ENCODE peak calls at places on chromosome 1, in eight cellular contexts. J is left ventricle myocardium inferior; U is endothelial cell; K is CD8-positive, alpha-beta T cell; D is HFFc6; M is left lung; S is transverse colon; Q is neural progenitor cell. X is an unnamed sample.

GRCh38 chr1:204493145-204493881 is 1.3 kb downstream of the PIK3C2B start:
- DNase-seq in J (peak), U (no peak), K (peak), D (no peak), M (peak), S (peak), Q (peak), X (no peak)

GRCh38 chr1:16978589-16979474 is 1.6 kb downstream of the MFAP2 start:
- DNase-seq in J (peak), U (no peak), K (no peak), D (peak), M (no peak), S (peak), Q (peak), X (no peak)

GRCh38 chr1:165549908-165550480 is 6.2 kb downstream of the LRRC52 start:
- DNase-seq in J (no peak), U (no peak), K (no peak), D (no peak), M (no peak), S (no peak), Q (no peak), X (no peak)

GRCh38 chr1:44405041-44405803 is at the start of gene RNF220:
- DNase-seq in J (peak), U (peak), K (peak), D (peak), M (peak), S (peak), Q (peak), X (peak)

GRCh38 chr1:41620365-41621169 is 136.1 kb upstream of the EDN2 start:
- DNase-seq in J (no peak), U (no peak), K (no peak), D (no peak), M (no peak), S (no peak), Q (no peak), X (no peak)

GRCh38 chr1:85201340-85202091 is 700 bp upstream of the SYDE2 start:
- DNase-seq in J (peak), U (peak), K (peak), D (peak), M (peak), S (peak), Q (peak), X (no peak)

GRCh38 chr1:224432141-224432540 is 2.5 kb downstream of the WDR26 start:
- DNase-seq in J (no peak), U (no peak), K (no peak), D (no peak), M (no peak), S (no peak), Q (no peak), X (no peak)

GRCh38 chr1:43933386-43934278 is at the start of gene ARTN:
- DNase-seq in J (no peak), U (peak), K (no peak), D (no peak), M (peak), S (peak), Q (peak), X (no peak)

GRCh38 chr1:43549921-43550597 is 19.4 kb downstream of the PTPRF start:
- DNase-seq in J (peak), U (peak), K (no peak), D (no peak), M (peak), S (peak), Q (peak), X (peak)

GRCh38 chr1:153217212-153217611 is at the start of gene PRR9:
- DNase-seq in J (no peak), U (no peak), K (no peak), D (no peak), M (no peak), S (no peak), Q (no peak), X (no peak)

GRCh38 chr1:2289607-2290006 is 61.5 kb downstream of the SKI start:
- DNase-seq in J (no peak), U (no peak), K (no peak), D (no peak), M (no peak), S (no peak), Q (no peak), X (no peak)

GRCh38 chr1:181038399-181038873 is 4.7 kb downstream of the MR1 start:
- DNase-seq in J (no peak), U (peak), K (peak), D (peak), M (no peak), S (peak), Q (peak), X (no peak)

GRCh38 chr1:202170726-202171125 is 10.3 kb upstream of the PTPN7 start:
- DNase-seq in J (no peak), U (no peak), K (no peak), D (no peak), M (no peak), S (no peak), Q (no peak), X (no peak)
- TF ChIP-seq CTCF in J (no peak), U (no peak), K (no peak), D (no peak), M (no peak), S (no peak), Q (no peak), X (no peak)

DNA sequence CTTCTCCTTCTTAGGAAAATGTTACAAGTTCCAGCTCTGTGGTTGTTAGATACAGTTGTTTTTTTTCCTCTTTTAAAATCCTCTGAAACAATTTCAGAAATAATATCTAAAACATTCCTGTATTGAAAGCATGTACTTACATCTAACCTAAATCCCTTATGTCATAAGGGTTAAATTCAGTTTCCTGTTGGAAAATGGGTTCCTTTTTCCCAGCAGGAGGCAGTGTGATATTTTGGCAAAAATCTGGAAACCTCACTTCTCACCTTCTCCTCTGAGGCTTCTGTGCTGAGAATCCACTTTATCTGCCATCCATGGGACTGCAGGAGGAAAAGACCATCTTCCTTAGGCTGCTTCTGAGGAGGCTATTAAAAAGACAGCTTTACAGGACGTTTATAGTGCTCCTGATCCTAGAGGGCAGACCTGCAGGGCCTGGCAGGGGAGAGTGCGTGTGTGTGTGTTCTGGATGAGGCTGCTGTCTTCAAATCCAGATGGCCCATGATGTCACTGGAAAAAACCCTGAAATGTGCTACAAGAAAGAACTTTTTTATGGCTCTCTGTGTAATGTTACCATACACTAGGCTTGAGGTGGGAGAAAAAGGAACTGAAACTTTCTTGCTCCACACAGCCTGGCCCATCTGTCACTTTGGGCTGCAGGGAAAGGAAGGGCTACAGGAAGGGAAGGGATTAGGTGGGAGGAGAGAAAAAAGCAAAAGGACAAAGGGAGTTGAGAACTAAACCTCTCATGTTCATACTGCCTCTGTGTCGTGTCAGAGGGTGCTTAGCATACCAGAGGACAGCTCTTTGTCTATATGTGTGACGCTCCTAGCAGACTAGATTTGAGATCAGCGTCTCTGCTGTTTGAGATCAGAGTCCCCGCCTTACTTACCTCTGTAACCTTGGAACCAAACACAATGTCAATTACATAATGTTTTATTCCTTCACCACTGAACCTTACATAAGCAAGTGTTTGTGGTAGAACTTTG is 379.2 kb upstream of the SPAG17 start:
- DNase-seq in J (no peak), U (peak), K (no peak), D (no peak), M (no peak), S (no peak), Q (peak), X (no peak)
- TF ChIP-seq CTCF in J (no peak), U (no peak), K (no peak), D (peak), M (no peak), S (no peak), Q (peak), X (no peak)

DNA sequence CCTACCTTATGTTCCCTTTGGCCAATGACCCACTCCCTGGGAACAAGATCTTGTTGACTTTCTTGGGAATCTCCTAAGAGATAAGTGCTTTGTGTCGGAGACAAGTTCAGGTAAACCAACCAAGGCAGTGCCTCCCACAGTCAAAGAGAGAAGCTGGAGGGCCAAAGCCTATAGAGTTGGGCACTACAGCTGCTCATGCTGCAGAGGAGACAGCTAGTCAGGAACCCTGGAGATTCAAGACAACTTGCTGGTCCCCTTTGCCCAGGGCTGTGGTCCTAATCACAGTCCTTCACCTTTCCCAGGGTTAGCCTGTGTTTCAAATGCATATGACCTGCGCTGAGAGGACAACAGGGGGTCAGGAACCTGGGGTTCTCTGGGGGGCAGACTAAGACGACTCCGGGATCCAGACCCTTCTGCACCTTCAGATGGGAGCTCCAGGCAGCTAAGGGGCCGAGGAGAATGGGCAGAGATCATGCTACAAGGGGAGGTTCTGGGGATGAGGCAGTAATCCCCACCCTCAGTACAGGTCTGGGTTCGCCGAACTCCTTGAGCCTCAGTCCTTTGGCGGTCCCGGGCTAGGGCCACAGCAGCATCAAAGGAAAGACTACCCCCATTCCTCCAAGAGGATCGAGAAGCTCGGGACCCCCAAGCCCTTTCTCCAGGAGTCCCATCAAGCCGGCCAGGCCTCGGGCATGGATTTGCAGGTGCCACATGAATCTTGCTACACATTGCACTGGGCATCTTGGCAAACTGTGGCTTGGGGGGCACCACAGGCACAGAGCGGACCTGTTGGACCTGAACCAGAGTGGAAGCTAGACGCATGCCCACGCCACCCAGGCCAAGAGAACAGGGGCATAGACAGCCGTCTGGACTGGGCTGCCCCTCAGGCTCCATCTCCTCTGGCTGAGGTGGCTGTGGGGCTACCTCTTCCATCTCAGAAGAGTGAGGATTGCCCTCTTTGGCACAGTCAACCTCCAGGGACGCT is 2.0 kb upstream of the USF1 start:
- DNase-seq in J (no peak), U (no peak), K (no peak), D (no peak), M (no peak), S (no peak), Q (no peak), X (no peak)
- TF ChIP-seq CTCF in J (no peak), U (no peak), K (no peak), D (no peak), M (no peak), S (no peak), Q (no peak), X (no peak)

GRCh38 chr1:182993746-182994145 is 29.5 kb upstream of the LAMC1 start:
- DNase-seq in J (no peak), U (no peak), K (no peak), D (no peak), M (no peak), S (no peak), Q (no peak), X (no peak)
- TF ChIP-seq CTCF in J (no peak), U (no peak), K (no peak), D (no peak), M (no peak), S (no peak), Q (no peak), X (no peak)

GRCh38 chr1:71039666-71040262 is 7.9 kb downstream of the PTGER3 start:
- DNase-seq in J (no peak), U (no peak), K (no peak), D (peak), M (no peak), S (no peak), Q (no peak), X (no peak)
- TF ChIP-seq CTCF in J (no peak), U (no peak), K (no peak), D (no peak), M (no peak), S (no peak), Q (no peak), X (no peak)

DNA sequence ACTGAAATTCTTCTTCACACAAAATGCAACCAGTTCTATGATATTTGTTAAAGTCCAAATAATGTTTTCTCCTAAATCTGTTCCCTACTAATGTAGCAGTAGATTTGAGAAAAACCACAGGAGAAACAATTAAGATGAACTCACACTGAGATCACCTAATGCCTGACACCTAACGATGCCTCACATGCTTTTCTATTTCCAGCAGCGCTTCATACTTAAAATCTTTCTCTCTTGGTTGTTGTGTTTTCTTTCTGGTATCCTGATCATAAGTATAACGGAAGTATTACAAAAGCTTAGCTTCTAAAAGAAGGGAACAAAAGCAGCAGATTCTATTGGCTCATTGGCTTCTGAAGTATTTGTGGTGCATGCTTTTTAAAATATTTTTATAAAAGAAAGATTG is 267.2 kb upstream of the SGIP1 start:
- DNase-seq in J (no peak), U (no peak), K (no peak), D (no peak), M (no peak), S (no peak), Q (no peak), X (no peak)
- TF ChIP-seq CTCF in J (no peak), U (no peak), K (no peak), D (no peak), M (no peak), S (no peak), Q (no peak), X (no peak)

DNA sequence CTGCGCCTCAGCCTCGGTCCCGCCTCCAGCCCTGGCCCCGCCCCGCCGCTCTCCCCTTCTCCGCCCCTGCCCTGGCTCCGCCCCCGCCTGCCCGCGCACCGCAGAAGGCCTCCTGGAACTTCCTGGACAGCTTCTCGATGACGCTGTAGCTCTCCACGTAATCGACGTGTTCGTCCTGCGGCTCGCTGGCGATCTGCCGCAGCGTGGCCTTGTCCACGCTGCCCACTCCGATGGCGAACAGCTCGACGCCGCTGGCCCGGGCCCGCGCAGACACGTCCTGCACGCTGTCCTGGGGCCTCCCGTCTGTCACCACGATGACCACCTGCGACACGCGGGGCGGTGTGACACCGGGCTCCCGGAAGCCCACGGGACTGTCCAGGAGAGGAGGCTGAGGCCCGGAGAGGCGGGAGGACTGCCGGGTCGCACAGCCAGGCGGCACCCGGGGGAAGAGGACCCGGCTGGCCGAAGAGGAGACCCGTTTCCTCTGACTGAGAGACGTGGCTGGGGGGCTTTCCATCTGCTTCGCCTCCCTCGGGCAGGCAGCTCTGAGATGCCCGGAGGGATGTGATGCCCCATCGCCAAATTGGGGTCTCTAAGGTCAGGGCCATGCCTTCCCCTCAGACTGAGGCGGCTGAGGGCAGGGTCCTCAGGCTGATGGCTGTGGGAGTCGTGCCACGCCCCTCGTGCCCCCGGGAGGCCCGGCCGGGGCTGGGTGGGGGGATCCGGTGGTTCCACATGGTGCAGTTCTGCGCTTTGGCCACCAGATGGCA is 4.6 kb downstream of the MATN1 start:
- DNase-seq in J (peak), U (peak), K (peak), D (peak), M (peak), S (peak), Q (peak), X (peak)
- TF ChIP-seq CTCF in J (peak), U (peak), K (no peak), D (peak), M (peak), S (peak), Q (peak), X (peak)

GRCh38 chr1:169485427-169486280 is at the start of gene SLC19A2:
- DNase-seq in J (peak), U (peak), K (peak), D (peak), M (peak), S (peak), Q (peak), X (peak)
- TF ChIP-seq CTCF in J (peak), U (no peak), K (no peak), D (peak), M (peak), S (no peak), Q (peak), X (peak)

DNA sequence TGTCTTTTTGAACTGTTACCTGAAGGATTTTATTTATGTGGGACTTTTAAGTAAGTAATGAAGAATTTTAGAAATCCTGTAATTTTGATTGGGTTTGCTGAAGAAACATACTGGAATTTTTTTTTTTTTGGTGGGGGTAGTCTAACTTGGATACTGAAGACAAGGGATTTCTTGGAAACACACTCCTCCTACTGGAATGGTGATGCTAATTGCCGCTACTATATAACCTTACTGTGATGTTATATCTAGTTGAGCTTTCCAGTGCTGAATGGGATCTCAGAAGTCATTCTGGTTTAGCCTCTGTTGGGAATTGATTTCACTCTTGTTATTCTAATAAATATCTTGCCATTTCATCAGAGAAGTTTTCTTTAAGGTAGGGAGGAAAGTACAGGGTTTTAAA is 8.4 kb downstream of the PPP2R5A start:
- DNase-seq in J (no peak), U (no peak), K (no peak), D (no peak), M (no peak), S (no peak), Q (no peak), X (no peak)
- TF ChIP-seq CTCF in J (peak), U (peak), K (no peak), D (peak), M (no peak), S (no peak), Q (peak), X (peak)

GRCh38 chr1:35164893-35165292 is 28.1 kb downstream of the SFPQ start:
- DNase-seq in J (no peak), U (no peak), K (no peak), D (no peak), M (no peak), S (no peak), Q (no peak), X (no peak)
- TF ChIP-seq CTCF in J (no peak), U (no peak), K (no peak), D (no peak), M (no peak), S (no peak), Q (no peak), X (no peak)

X was measured in kidney epithelial cell.